ENCODE peak calls at places on chromosomes 3 and 15, in four cellular contexts. I is activated naive CD4-positive, alpha-beta T cell treated with anti-CD3 and anti-CD28 coated beads for 36 hours; B is activated CD4-positive, CD25-positive, alpha-beta regulatory T cell treated with anti-CD3 and anti-CD28 coated beads, Interleukin-2, amount 50 U/mL, for 72 hours; X is NCI-H2171 treated with DMSO at 0.1 percent for 48 hours. H is an unnamed sample.

GRCh38 chr3:33875680-33876079 is 77.2 kb downstream of the PDCD6IP start:
- DNase-seq in I (no peak), B (no peak), X (no peak), H (no peak)

GRCh38 chr15:100712226-100712625 is 109.8 kb downstream of the ASB7 start:
- DNase-seq in I (no peak), B (no peak), X (no peak), H (peak; percentile 59)

GRCh38 chr15:69478259-69478687 is 25.7 kb downstream of the RPLP1 start:
- DNase-seq in I (peak; percentile 62), B (peak; percentile 56), X (peak; percentile 87), H (peak; percentile 55)

GRCh38 chr15:74121040-74121439 is 9.3 kb upstream of the ISLR2 start:
- DNase-seq in I (no peak), B (no peak), X (no peak), H (no peak)

GRCh38 chr15:29089731-29090616 is 179.6 kb downstream of the NSMCE3 start:
- DNase-seq in I (peak; percentile 19), B (no peak), X (peak; percentile 2), H (no peak)

GRCh38 chr3:123370819-123371218 is 78.1 kb downstream of the ADCY5 start:
- DNase-seq in I (no peak), B (no peak), X (no peak), H (no peak)

GRCh38 chr3:125004196-125004595 is 51.6 kb downstream of the HEG1 start:
- DNase-seq in I (no peak), B (no peak), X (no peak), H (no peak)

GRCh38 chr15:65824941-65825544 is 33.0 kb upstream of the DENND4A start:
- DNase-seq in I (no peak), B (no peak), X (no peak), H (no peak)

GRCh38 chr3:124759666-124760401 is 29.6 kb downstream of the UMPS start:
- DNase-seq in I (no peak), B (no peak), X (no peak), H (no peak)

GRCh38 chr3:83842511-83842910 is 1116.3 kb upstream of the CADM2 start:
- DNase-seq in I (no peak), B (no peak), X (no peak), H (no peak)

GRCh38 chr3:10437995-10438901 is 67.1 kb downstream of the ATP2B2 start:
- DNase-seq in I (no peak), B (no peak), X (peak; percentile 46), H (no peak)

GRCh38 chr3:159711560-159712333 is 276.9 kb upstream of the IL12A start:
- DNase-seq in I (no peak), B (no peak), X (no peak), H (no peak)

GRCh38 chr3:187849255-187849654 is 104.0 kb upstream of the BCL6 start:
- DNase-seq in I (no peak), B (no peak), X (no peak), H (no peak)